ENCODE peak calls at places on chromosomes 11 and 22, in eight cellular contexts. H, V, X, L, C, O, W and N are unnamed samples.

GRCh38 chr11:76247091-76247490 is 40.8 kb upstream of the WNT11 start:
- DNase-seq in V (no peak), C (no peak), X (no peak), L (no peak), W (no peak), O (no peak), H (no peak), N (no peak)

GRCh38 chr22:26095271-26095956 is 73.8 kb upstream of the SEZ6L start:
- DNase-seq in W (no peak), V (no peak), O (no peak), X (no peak), H (no peak), C (no peak), L (peak; percentile 63), N (no peak)

GRCh38 chr22:23401111-23401909 is 178.8 kb downstream of the IGLL1 start:
- DNase-seq in V (no peak), C (no peak), L (no peak), W (no peak), X (no peak), H (no peak), O (no peak), N (no peak)

GRCh38 chr22:24460418-24461089 is 33.2 kb downstream of the ADORA2A start:
- DNase-seq in L (no peak), X (no peak), C (peak; percentile 28), W (no peak), H (no peak), O (no peak), V (no peak), N (no peak)

GRCh38 chr11:1337647-1338007 is 28.2 kb upstream of the TOLLIP start:
- DNase-seq in W (no peak), C (no peak), X (peak; percentile 20), H (no peak), L (no peak), O (peak; percentile 36), V (no peak), N (no peak)

GRCh38 chr22:32700186-32700882 is 101.2 kb upstream of the TIMP3 start:
- DNase-seq in V (no peak), H (no peak), X (no peak), W (no peak), L (no peak), O (no peak), C (peak; percentile 44), N (no peak)

GRCh38 chr11:284081-285020 is 4.6 kb upstream of the PGGHG start:
- DNase-seq in V (no peak), L (no peak), O (peak; percentile 34), C (no peak), X (no peak), H (no peak), W (no peak), N (no peak)

GRCh38 chr22:24871611-24872205 is 65.7 kb downstream of the SGSM1 start:
- DNase-seq in O (no peak), W (no peak), H (no peak), V (no peak), C (no peak), L (peak; percentile 84), X (no peak), N (no peak)

GRCh38 chr11:35381720-35382322 is 37.5 kb downstream of the SLC1A2 start:
- DNase-seq in X (no peak), O (no peak), H (no peak), W (no peak), C (no peak), L (no peak), V (no peak), N (no peak)

GRCh38 chr22:43277987-43278601 is 65.1 kb downstream of the SCUBE1 start:
- DNase-seq in W (no peak), C (no peak), X (no peak), O (no peak), L (peak; percentile 16), H (no peak), V (no peak), N (no peak)

GRCh38 chr11:19419813-19420212 is 179.1 kb upstream of the E2F8 start:
- DNase-seq in X (no peak), C (no peak), H (no peak), V (no peak), O (no peak), L (no peak), W (no peak), N (no peak)

GRCh38 chr11:132844956-132845355 is 687.3 kb downstream of the OPCML start:
- DNase-seq in H (no peak), O (no peak), L (no peak), V (no peak), W (no peak), X (no peak), C (no peak), N (peak; percentile 36)
- TF ChIP-seq REST in H (no peak), O (no peak), L (no peak), V (no peak), W (no peak), X (no peak), C (no peak), N (no peak)

GRCh38 chr22:39277135-39277607 is 32.4 kb upstream of the PDGFB start:
- DNase-seq in O (no peak), X (no peak), H (no peak), V (no peak), L (no peak), W (no peak), C (no peak), N (no peak)
- TF ChIP-seq REST in O (no peak), X (no peak), H (no peak), V (no peak), L (no peak), W (no peak), C (no peak), N (no peak)

DNA sequence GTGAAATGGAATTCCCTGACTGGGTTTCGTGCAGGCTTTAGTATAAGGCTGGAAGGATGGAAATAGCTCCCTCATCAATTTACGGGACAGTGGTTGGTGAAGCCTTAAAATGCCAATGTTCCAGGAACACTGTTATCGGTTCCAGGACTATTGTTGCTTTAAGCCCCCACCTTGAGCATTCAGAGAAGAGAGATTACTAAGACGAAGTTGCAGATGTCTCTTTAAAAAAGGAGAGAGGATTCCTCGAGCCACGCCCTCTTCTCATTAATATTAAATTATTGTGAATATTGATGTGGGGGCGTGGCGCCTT is 194 bp upstream of the CREB3L1 start:
- DNase-seq in W (no peak), O (no peak), C (no peak), L (no peak), X (peak; percentile 81), H (no peak), V (no peak), N (no peak)
- TF ChIP-seq REST in W (no peak), O (no peak), C (no peak), L (no peak), X (no peak), H (no peak), V (no peak), N (no peak)

DNA sequence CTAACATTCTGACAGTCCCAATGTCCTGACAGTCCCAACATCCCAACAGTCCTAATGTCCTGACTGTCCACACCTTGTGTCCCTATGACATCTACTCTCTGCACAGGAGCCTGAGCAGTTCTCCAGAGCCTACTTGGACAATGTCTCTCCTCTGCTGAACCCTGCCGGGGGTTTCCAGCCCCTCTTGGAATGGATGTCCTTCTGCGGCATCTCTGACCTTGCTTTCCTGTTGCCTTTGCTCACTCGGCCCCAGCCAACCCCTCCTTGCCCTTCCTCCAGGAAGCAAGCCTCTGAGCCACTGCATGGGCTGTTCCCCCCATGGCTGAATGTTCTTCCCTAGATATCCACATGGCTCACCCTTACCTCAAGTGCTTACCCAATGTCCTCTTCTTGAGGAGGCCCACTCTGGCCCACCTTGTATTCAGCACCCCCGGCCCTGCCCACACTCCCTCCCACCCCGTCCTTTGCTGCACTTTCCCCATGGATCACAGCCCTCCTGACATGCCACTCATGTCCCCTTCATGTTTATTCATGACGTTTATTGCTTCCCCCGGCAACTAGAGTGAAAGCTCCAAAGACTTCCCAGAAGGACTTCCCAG is 59.5 kb downstream of the DHCR7 start:
- DNase-seq in W (no peak), H (no peak), L (no peak), C (no peak), O (no peak), V (no peak), X (no peak), N (no peak)
- TF ChIP-seq REST in W (no peak), H (no peak), L (no peak), C (no peak), O (no peak), V (no peak), X (no peak), N (no peak)

GRCh38 chr22:45239378-45240136 is 1.1 kb downstream of the KIAA0930 start:
- DNase-seq in W (no peak), X (no peak), O (peak; percentile 27), C (no peak), V (no peak), L (peak; percentile 73), H (no peak), N (no peak)

GRCh38 chr22:45246060-45246985 is 5.6 kb upstream of the KIAA0930 start:
- DNase-seq in C (peak; percentile 98), X (no peak), W (no peak), V (peak; percentile 92), L (no peak), H (peak; percentile 88), O (peak; percentile 73), N (peak; percentile 71)

GRCh38 chr22:45240137-45240809 is 421 bp downstream of the KIAA0930 start:
- DNase-seq in C (no peak), H (no peak), X (peak; percentile 53), O (peak; percentile 78), W (peak; percentile 30), L (peak; percentile 43), V (no peak), N (no peak)

GRCh38 chr22:45240810-45241631 is at the start of gene KIAA0930:
- DNase-seq in O (peak; percentile 100), C (peak; percentile 53), W (peak; percentile 94), V (peak; percentile 54), H (peak; percentile 67), L (peak; percentile 81), X (peak; percentile 94), N (no peak)

DNA sequence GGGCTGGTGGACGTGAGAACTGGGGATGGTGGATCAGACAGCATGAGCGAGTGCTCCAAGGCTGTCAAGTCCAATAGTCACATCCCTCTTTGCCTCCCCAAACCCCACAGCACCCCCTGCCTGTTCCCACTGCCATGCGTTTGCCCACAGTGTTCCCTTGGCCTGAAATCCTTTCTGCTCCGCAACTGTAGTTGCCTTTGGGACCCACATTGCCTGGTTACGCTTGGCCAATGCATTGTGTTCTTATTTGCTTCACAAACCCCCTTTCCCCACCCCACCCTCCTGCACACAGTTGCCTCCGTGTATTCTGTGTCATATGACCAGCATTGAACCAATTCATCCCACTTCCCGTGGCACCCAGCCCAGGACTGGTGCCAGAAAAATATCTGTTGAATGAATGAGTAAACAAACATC is 2.1 kb upstream of the KIAA0930 start:
- DNase-seq in C (peak; percentile 57), H (no peak), V (no peak), X (peak; percentile 33), L (peak; percentile 52), W (no peak), O (no peak), N (no peak)
- TF ChIP-seq REST in C (no peak), H (no peak), V (no peak), X (no peak), L (no peak), W (no peak), O (no peak), N (no peak)